ENCODE peak calls at places on chromosomes 11 and 22, in ten cellular contexts. C, H, R, Q, B, N, I, Z, S and X are unnamed samples.

GRCh38 chr22:46674367-46674781 is 54.2 kb downstream of the GRAMD4 start:
- DNase-seq in Z (no peak), H (peak; percentile 72), Q (no peak), C (peak; percentile 85), N (peak; percentile 61), B (no peak), R (no peak), I (peak; percentile 74), S (peak; percentile 36), X (no peak)

GRCh38 chr11:86370922-86371614 is 3.6 kb upstream of the CCDC81 start:
- DNase-seq in C (no peak), S (peak; percentile 67), R (peak; percentile 66), N (no peak), B (peak; percentile 1), H (no peak), I (no peak), Z (peak; percentile 56), Q (peak; percentile 80), X (no peak)

GRCh38 chr22:49358041-49358440 is 469.6 kb downstream of the BRD1 start:
- DNase-seq in S (no peak), Q (no peak), C (no peak), N (no peak), H (peak; percentile 18), Z (no peak), I (no peak), B (no peak), R (no peak), X (peak; percentile 28)

GRCh38 chr22:26672590-26673468 is 15.4 kb downstream of the MIAT start:
- DNase-seq in Z (peak; percentile 88), Q (peak; percentile 95), C (peak; percentile 96), B (peak; percentile 79), R (peak; percentile 96), N (peak; percentile 95), S (peak; percentile 76), H (peak; percentile 92), I (peak; percentile 92), X (peak; percentile 97)

GRCh38 chr11:125404136-125404810 is 91.8 kb downstream of the FEZ1 start:
- DNase-seq in Z (no peak), C (peak; percentile 62), R (no peak), S (no peak), H (no peak), I (no peak), N (no peak), Q (peak; percentile 34), B (no peak), X (no peak)

GRCh38 chr22:40332319-40332781 is 13.9 kb upstream of the ADSL start:
- DNase-seq in N (no peak), Z (peak; percentile 36), B (no peak), H (no peak), I (peak; percentile 68), S (no peak), R (peak; percentile 22), C (no peak), Q (peak; percentile 85), X (no peak)

GRCh38 chr11:47514825-47515647 is 37.9 kb downstream of the CELF1 start:
- DNase-seq in C (no peak), I (no peak), H (no peak), N (no peak), Z (peak; percentile 88), Q (peak; percentile 81), S (peak; percentile 17), R (peak; percentile 91), B (peak; percentile 33), X (no peak)

GRCh38 chr11:115433376-115433775 is 70.8 kb downstream of the CADM1 start:
- DNase-seq in Z (no peak), R (no peak), Q (no peak), N (no peak), C (no peak), I (no peak), H (no peak), S (no peak), B (no peak), X (no peak)

GRCh38 chr11:96197801-96198465 is 145.1 kb downstream of the MAML2 start:
- DNase-seq in I (no peak), R (no peak), Z (no peak), B (no peak), N (no peak), S (peak; percentile 14), H (no peak), C (no peak), Q (no peak), X (no peak)

GRCh38 chr22:50400931-50401330 is 57.8 kb downstream of the PPP6R2 start:
- DNase-seq in S (no peak), I (no peak), Z (no peak), C (no peak), N (no peak), B (no peak), R (no peak), H (no peak), Q (no peak), X (no peak)

DNA sequence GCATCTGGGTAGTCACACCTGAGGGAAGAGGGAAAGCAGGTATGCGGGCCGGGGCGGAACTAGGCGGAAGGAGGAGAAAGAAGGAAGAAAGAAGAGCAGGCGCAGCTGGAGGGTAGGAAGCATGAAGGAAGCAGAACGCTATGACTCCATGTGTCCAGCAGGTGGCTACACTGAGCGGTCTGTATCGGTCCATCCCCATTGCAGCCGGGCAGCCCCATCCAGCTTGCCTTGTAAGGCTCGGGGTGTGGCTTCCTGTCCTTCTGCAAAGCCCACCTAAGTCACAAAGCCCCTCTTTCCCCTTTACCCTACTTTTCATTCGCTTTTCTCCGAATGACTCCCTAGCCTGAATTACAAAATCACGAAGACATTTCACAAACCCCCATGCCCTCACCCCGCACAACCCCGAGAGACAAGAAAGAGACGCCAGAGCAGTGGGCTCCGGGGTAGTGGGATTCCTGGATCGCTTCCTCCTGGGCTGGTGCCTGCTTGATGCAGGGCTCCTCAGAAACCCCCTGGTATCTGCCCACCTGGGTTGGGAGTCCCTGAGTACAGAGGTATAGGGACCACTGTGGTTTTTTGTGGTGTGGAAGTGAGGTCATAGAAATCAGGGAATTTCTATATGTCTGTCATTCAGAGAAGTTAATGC is 39.9 kb downstream of the BUD13 start:
- DNase-seq in H (peak; percentile 68), R (peak; percentile 70), Q (peak; percentile 84), S (peak; percentile 40), I (peak; percentile 41), B (no peak), Z (peak; percentile 51), C (no peak), N (peak; percentile 69), X (peak; percentile 65)
- H3K4me3 ChIP-seq in H (no peak overlapping the region), R (no peak overlapping the region), Q (peak overlapping the region; percentile 34), S (no peak overlapping the region), I (no peak overlapping the region), B (no peak overlapping the region), Z (no peak overlapping the region), C (no peak overlapping the region), N (no peak overlapping the region), X (no peak overlapping the region)

DNA sequence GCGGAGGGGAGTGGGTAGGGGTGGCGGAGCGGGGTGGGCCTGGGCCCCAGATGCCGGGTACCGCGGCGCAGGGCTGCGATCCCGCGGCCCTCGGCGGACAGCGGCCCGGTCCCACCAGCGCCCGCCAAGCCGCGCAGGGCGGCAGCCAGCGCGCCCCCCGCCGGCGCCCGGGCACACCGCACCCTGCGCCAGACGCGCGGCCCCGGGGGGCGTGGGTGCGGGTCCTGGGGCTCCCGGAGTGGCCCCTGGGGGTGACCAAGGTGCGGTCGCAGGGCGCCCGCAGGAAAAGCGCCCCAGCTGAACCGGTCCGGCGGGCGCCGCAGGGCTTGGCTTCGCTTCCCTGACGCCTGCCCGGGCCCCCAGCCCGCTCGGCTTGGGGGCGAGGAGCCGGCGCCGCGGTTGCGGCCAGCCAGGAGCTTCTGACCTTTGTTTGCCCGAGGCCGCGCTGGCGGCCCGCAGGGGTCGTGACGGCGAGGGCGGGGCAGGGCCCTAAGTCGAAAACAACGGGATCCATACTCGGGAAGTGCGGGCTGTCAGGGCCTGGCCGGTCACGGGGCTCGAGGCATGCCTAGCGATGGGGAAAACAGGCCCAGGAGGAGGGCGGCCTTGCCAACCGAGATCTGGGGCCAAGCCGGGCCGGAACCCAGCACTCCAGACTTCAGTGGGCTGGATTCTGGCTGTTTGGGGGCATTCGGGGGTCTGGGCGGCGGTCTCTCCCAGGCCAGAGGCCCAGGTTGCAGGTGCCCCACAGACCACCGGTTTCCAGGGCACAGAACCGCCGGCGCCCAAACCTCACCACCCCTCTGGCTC is 581 bp upstream of the AP5B1 start:
- DNase-seq in R (peak; percentile 9), Z (no peak), H (peak; percentile 70), B (no peak), N (peak; percentile 37), S (peak; percentile 35), I (no peak), C (peak; percentile 81), Q (no peak), X (peak; percentile 84)
- H3K4me3 ChIP-seq in R (peak overlapping the region; percentile 64), Z (peak overlapping the region; percentile 48), H (peak overlapping the region; percentile 73), B (peak overlapping the region; percentile 53), N (peak overlapping the region; percentile 84), S (peak overlapping the region; percentile 55), I (no peak overlapping the region), C (peak overlapping the region; percentile 62), Q (peak overlapping the region; percentile 77), X (peak overlapping the region; percentile 77)

GRCh38 chr11:34357646-34358257 is at the start of gene ABTB2:
- DNase-seq in C (peak; percentile 99), Q (peak; percentile 99), H (peak; percentile 99), B (peak; percentile 77), I (peak; percentile 97), S (peak; percentile 96), N (peak; percentile 99), R (peak; percentile 97), Z (peak; percentile 96), X (peak; percentile 99)

GRCh38 chr11:34360056-34360455 is 2.2 kb upstream of the ABTB2 start:
- DNase-seq in R (no peak), N (no peak), Z (no peak), S (no peak), Q (no peak), C (no peak), H (no peak), B (no peak), I (no peak), X (no peak)

GRCh38 chr11:34358666-34359547 is 1.1 kb upstream of the ABTB2 start:
- DNase-seq in S (peak; percentile 80), B (no peak), H (peak; percentile 82), I (peak; percentile 73), R (peak; percentile 87), Q (peak; percentile 84), C (peak; percentile 93), Z (peak; percentile 63), N (peak; percentile 73), X (peak; percentile 88)

GRCh38 chr11:34358258-34358665 is 452 bp upstream of the ABTB2 start:
- DNase-seq in I (no peak), Q (peak; percentile 64), S (peak; percentile 49), C (peak; percentile 89), R (peak; percentile 67), N (peak; percentile 67), H (no peak), B (no peak), Z (no peak), X (no peak)

DNA sequence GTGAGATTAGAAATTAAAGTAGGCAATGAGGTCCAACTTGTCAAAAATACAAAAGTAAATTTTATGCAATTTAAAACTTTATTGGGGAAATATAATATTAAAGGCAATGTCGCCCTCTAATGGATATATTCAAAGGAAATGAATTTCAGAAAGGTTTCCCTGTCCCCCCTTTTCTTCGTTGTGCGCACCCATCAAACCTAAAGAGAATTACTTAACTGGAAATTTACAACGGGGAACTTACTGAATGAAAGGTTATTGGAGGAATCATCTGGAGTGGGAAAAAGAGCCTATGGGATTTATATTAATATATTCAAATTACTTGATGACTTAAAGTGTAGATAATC is 1.7 kb upstream of the ABTB2 start:
- DNase-seq in H (no peak), C (no peak), Q (no peak), B (no peak), Z (no peak), I (no peak), S (no peak), R (no peak), N (no peak), X (no peak)
- H3K4me3 ChIP-seq in H (peak overlapping the region; percentile 71), C (no peak overlapping the region), Q (peak overlapping the region; percentile 20), B (no peak overlapping the region), Z (peak overlapping the region; percentile 57), I (peak overlapping the region; percentile 83), S (no peak overlapping the region), R (peak overlapping the region; percentile 3), N (peak overlapping the region; percentile 37), X (peak overlapping the region; percentile 66)

GRCh38 chr22:22684605-22685561 is 40.5 kb downstream of the GGTLC2 start:
- DNase-seq in C (no peak), Z (peak; percentile 84), S (no peak), R (peak; percentile 82), B (no peak), H (no peak), N (peak; percentile 58), I (no peak), Q (peak; percentile 76), X (no peak)
- H3K4me3 ChIP-seq in C (no peak overlapping the region), Z (no peak overlapping the region), S (no peak overlapping the region), R (no peak overlapping the region), B (no peak overlapping the region), H (no peak overlapping the region), N (no peak overlapping the region), I (no peak overlapping the region), Q (no peak overlapping the region), X (no peak overlapping the region)